ENCODE peak calls at places on chromosomes 6 and 20, in seven cellular contexts. A is head of caudate nucleus; J is NCI-H2081; T is activated T-cell treated with anti-CD3 and anti-CD28 coated beads for 1 hour; U is CD8-positive, alpha-beta memory T cell; K is memory B cell; D is non-pigmented ciliary epithelial cell. F is an unnamed sample.
A peak's percentile ranks its signal among the peaks of the same experiment; 100 is the strongest.

GRCh38 chr6:37516920-37517405 is 17.3 kb upstream of the CCDC167 start:
- DNase-seq in T (no peak), U (no peak), J (no peak), A (no peak), K (no peak), D (no peak), F (no peak)

GRCh38 chr6:151241853-151242252 is 2.1 kb downstream of the AKAP12 start:
- DNase-seq in K (no peak), D (no peak), T (no peak), A (no peak), J (no peak), U (no peak), F (no peak)

GRCh38 chr6:22113046-22113766 is 183.6 kb downstream of the PRL start:
- DNase-seq in J (no peak), U (no peak), D (peak; percentile 99), A (no peak), T (no peak), K (no peak), F (no peak)

GRCh38 chr20:44017905-44018683 is 103.4 kb downstream of the TOX2 start:
- DNase-seq in D (peak; percentile 79), T (no peak), K (no peak), U (no peak), J (peak; percentile 84), A (peak; percentile 59), F (no peak)

GRCh38 chr6:26555505-26556262 is 17.5 kb downstream of the HMGN4 start:
- DNase-seq in T (no peak), U (no peak), A (no peak), D (no peak), J (no peak), K (no peak), F (no peak)

GRCh38 chr20:10225439-10226080 is 6.9 kb downstream of the SNAP25 start:
- DNase-seq in A (no peak), J (no peak), T (no peak), K (no peak), D (no peak), U (no peak), F (no peak)

GRCh38 chr6:107730106-107730505 is 94.0 kb downstream of the SCML4 start:
- DNase-seq in A (no peak), D (no peak), U (peak; percentile 73), T (no peak), J (no peak), K (no peak), F (peak; percentile 40)

GRCh38 chr20:43442310-43442880 is 15.3 kb upstream of the SRSF6 start:
- DNase-seq in D (no peak), T (no peak), J (no peak), U (no peak), K (no peak), A (peak; percentile 27), F (no peak)

GRCh38 chr6:84804720-84805119 is 40.3 kb upstream of the TBX18 start:
- DNase-seq in T (no peak), A (no peak), D (peak; percentile 44), J (no peak), K (no peak), U (no peak), F (no peak)

GRCh38 chr6:35052694-35053565 is 88.2 kb downstream of the TCP11 start:
- DNase-seq in A (peak; percentile 64), T (no peak), U (no peak), J (no peak), D (no peak), K (no peak), F (no peak)

GRCh38 chr20:57024849-57025248 is 241.6 kb downstream of the BMP7 start:
- DNase-seq in A (no peak), J (no peak), T (no peak), U (no peak), D (no peak), K (no peak), F (no peak)

GRCh38 chr20:43920797-43921196 is 6.1 kb downstream of the TOX2 start:
- DNase-seq in T (no peak), K (no peak), J (no peak), U (no peak), A (no peak), D (no peak), F (no peak)

GRCh38 chr20:37463726-37464125 is 57.3 kb upstream of the NNAT start:
- DNase-seq in U (no peak), J (no peak), D (no peak), A (no peak), K (no peak), T (no peak), F (no peak)

F was measured in effector memory CD8-positive, alpha-beta T cell.